ENCODE peak calls at places on chromosomes 12 and 14, in four cellular contexts. J is CD4-positive, alpha-beta memory T cell; X is right cardiac atrium; P is trophoblast cell. E is an unnamed sample.
A peak's percentile ranks its signal among the peaks of the same experiment; 100 is the strongest.

GRCh38 chr12:96233941-96234461 is 39.8 kb downstream of the ELK3 start:
- DNase-seq in J (no peak), X (peak; percentile 95), P (no peak), E (no peak)

GRCh38 chr14:54116163-54116562 is 159.5 kb upstream of the BMP4 start:
- DNase-seq in J (no peak), X (no peak), P (no peak), E (no peak)

GRCh38 chr14:34258318-34258717 is 203.7 kb downstream of the SPTSSA start:
- DNase-seq in J (no peak), X (no peak), P (peak; percentile 89), E (no peak)

GRCh38 chr12:94535614-94535932 is 75.9 kb upstream of the CEP83 start:
- DNase-seq in J (no peak), X (no peak), P (no peak), E (no peak)

GRCh38 chr12:108633534-108634224 is at the start of gene SELPLG:
- DNase-seq in J (peak; percentile 91), X (peak; percentile 51), P (peak; percentile 35), E (peak; percentile 89)

GRCh38 chr14:105927094-105927475 is 400.7 kb downstream of the TMEM121 start:
- DNase-seq in J (no peak), X (no peak), P (no peak), E (no peak)

GRCh38 chr12:40446385-40446784 is 221.6 kb downstream of the LRRK2 start:
- DNase-seq in J (no peak), X (no peak), P (no peak), E (peak; percentile 23)

GRCh38 chr14:28785096-28785952 is 18.7 kb downstream of the FOXG1 start:
- DNase-seq in J (no peak), X (no peak), P (no peak), E (no peak)

GRCh38 chr14:26427059-26427458 is 170.8 kb downstream of the NOVA1 start:
- DNase-seq in J (no peak), X (no peak), P (no peak), E (no peak)

GRCh38 chr12:43292699-43293098 is 259.3 kb downstream of the ADAMTS20 start:
- DNase-seq in J (no peak), X (no peak), P (no peak), E (no peak)

GRCh38 chr12:82760423-82760822 is 73.7 kb downstream of the TMTC2 start:
- DNase-seq in J (no peak), X (no peak), P (no peak), E (no peak)

GRCh38 chr12:67193705-67194104 is 75.5 kb upstream of the CAND1 start:
- DNase-seq in J (peak; percentile 7), X (peak; percentile 11), P (no peak), E (peak; percentile 24)

GRCh38 chr14:98382662-98383061 is 889.3 kb downstream of the BCL11B start:
- DNase-seq in J (no peak), X (no peak), P (peak; percentile 33), E (no peak)

GRCh38 chr12:46751173-46751572 is 74.6 kb downstream of the SLC38A4 start:
- DNase-seq in J (no peak), X (no peak), P (no peak), E (no peak)

GRCh38 chr14:75928587-75929230 is 53.1 kb downstream of the TGFB3 start:
- DNase-seq in J (no peak), X (no peak), P (no peak), E (no peak)
- H3K4me3 ChIP-seq in J (no peak overlapping the region), X (no peak overlapping the region), P (no peak overlapping the region), E (no peak overlapping the region)

GRCh38 chr12:53234236-53234635 is 2.2 kb upstream of the RARG start:
- DNase-seq in J (no peak), X (peak; percentile 72), P (no peak), E (no peak)
- H3K4me3 ChIP-seq in J (no peak overlapping the region), X (no peak overlapping the region), P (no peak overlapping the region), E (no peak overlapping the region)

GRCh38 chr14:65229431-65230286 is 127.3 kb upstream of the MAX start:
- DNase-seq in J (peak; percentile 40), X (peak; percentile 35), P (no peak), E (no peak)
- H3K4me3 ChIP-seq in J (peak overlapping the region; percentile 56), X (peak overlapping the region; percentile 64), P (no peak overlapping the region), E (no peak overlapping the region)

GRCh38 chr12:4450551-4451112 is 5.0 kb upstream of the FGF6 start:
- DNase-seq in J (no peak), X (no peak), P (no peak), E (no peak)
- H3K4me3 ChIP-seq in J (no peak overlapping the region), X (no peak overlapping the region), P (no peak overlapping the region), E (no peak overlapping the region)

DNA sequence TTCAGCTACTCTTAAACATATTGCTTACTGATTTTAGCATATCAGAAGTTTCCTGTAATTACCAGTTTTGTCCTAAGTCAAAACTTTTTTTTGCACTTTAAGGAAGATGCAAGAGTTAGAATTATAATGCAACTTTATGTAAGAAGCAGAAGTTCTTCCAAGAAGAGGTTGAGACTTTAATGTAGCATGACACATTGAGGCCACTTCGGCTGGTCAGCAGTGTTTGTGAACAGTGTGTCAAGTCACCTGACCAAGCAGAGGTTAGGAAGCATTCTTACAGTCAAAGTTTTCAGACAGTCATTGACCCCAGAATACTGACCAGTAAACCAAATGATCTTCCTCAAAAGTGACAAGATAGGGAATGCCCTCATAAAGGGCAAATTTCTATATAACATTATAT is 15.2 kb downstream of the FGFR1OP2 start:
- DNase-seq in J (no peak), X (peak; percentile 20), P (peak; percentile 8), E (no peak)
- H3K4me3 ChIP-seq in J (no peak overlapping the region), X (no peak overlapping the region), P (no peak overlapping the region), E (no peak overlapping the region)